ENCODE peak calls at places on chromosomes 5 and 9, in nine cellular contexts. One of them, this sample, is unnamed.

GRCh38 chr9:83433841-83434240 is 104.4 kb downstream of the FRMD3 start:
- DNase-seq in stimulated activated CD4-positive, alpha-beta T cell treated with anti-CD3 and anti-CD28 coated beads, Interleukin-4, amount 100 ng/mL, for 48 hours: no peak
- DNase-seq in activated T-helper 2 cell treated with anti-CD3 and anti-CD28 coated beads, Interferon-gamma antibody, Interleukin-2, Interleukin-4, amounts not matched to agents 10 μg/mL and 5 μg/mL and 100 μg/mL, durations not matched to agents 14 hours and 24 hours and 36 hours: no peak
- DNase-seq in aorta: no peak
- DNase-seq in CD4-positive, alpha-beta T cell: no peak
- DNase-seq in left lung: no peak
- DNase-seq in epithelial cell of prostate: no peak
- DNase-seq in HEK293T: no peak
- DNase-seq in fibroblast of villous mesenchyme: no peak
- DNase-seq in this sample: no peak

GRCh38 chr5:55692509-55692908 is 19.6 kb downstream of the SLC38A9 start:
- DNase-seq in HEK293T: no peak
- DNase-seq in left lung: no peak
- DNase-seq in fibroblast of villous mesenchyme: no peak
- DNase-seq in stimulated activated CD4-positive, alpha-beta T cell treated with anti-CD3 and anti-CD28 coated beads, Interleukin-4, amount 100 ng/mL, for 48 hours: no peak
- DNase-seq in epithelial cell of prostate: no peak
- DNase-seq in aorta: no peak
- DNase-seq in CD4-positive, alpha-beta T cell: no peak
- DNase-seq in activated T-helper 2 cell treated with anti-CD3 and anti-CD28 coated beads, Interferon-gamma antibody, Interleukin-2, Interleukin-4, amounts not matched to agents 10 μg/mL and 5 μg/mL and 100 μg/mL, durations not matched to agents 14 hours and 24 hours and 36 hours: no peak
- DNase-seq in this sample: no peak

GRCh38 chr5:88792144-88792840 is 90.7 kb downstream of the MEF2C start:
- DNase-seq in activated T-helper 2 cell treated with anti-CD3 and anti-CD28 coated beads, Interferon-gamma antibody, Interleukin-2, Interleukin-4, amounts not matched to agents 10 μg/mL and 5 μg/mL and 100 μg/mL, durations not matched to agents 14 hours and 24 hours and 36 hours: no peak
- DNase-seq in epithelial cell of prostate: no peak
- DNase-seq in stimulated activated CD4-positive, alpha-beta T cell treated with anti-CD3 and anti-CD28 coated beads, Interleukin-4, amount 100 ng/mL, for 48 hours: no peak
- DNase-seq in fibroblast of villous mesenchyme: no peak
- DNase-seq in CD4-positive, alpha-beta T cell: no peak
- DNase-seq in HEK293T: no peak
- DNase-seq in aorta: no peak
- DNase-seq in left lung: no peak
- DNase-seq in this sample: no peak

GRCh38 chr5:66143473-66144073 is 527 bp upstream of the SREK1 start:
- DNase-seq in epithelial cell of prostate: no peak
- DNase-seq in CD4-positive, alpha-beta T cell: no peak
- DNase-seq in HEK293T: no peak
- DNase-seq in fibroblast of villous mesenchyme: no peak
- DNase-seq in activated T-helper 2 cell treated with anti-CD3 and anti-CD28 coated beads, Interferon-gamma antibody, Interleukin-2, Interleukin-4, amounts not matched to agents 10 μg/mL and 5 μg/mL and 100 μg/mL, durations not matched to agents 14 hours and 24 hours and 36 hours: no peak
- DNase-seq in stimulated activated CD4-positive, alpha-beta T cell treated with anti-CD3 and anti-CD28 coated beads, Interleukin-4, amount 100 ng/mL, for 48 hours: no peak
- DNase-seq in left lung: no peak
- DNase-seq in aorta: no peak
- DNase-seq in this sample: no peak

GRCh38 chr5:136382791-136383190 is 17.4 kb upstream of the TRPC7 start:
- DNase-seq in left lung: no peak
- DNase-seq in HEK293T: no peak
- DNase-seq in epithelial cell of prostate: no peak
- DNase-seq in CD4-positive, alpha-beta T cell: no peak
- DNase-seq in stimulated activated CD4-positive, alpha-beta T cell treated with anti-CD3 and anti-CD28 coated beads, Interleukin-4, amount 100 ng/mL, for 48 hours: no peak
- DNase-seq in activated T-helper 2 cell treated with anti-CD3 and anti-CD28 coated beads, Interferon-gamma antibody, Interleukin-2, Interleukin-4, amounts not matched to agents 10 μg/mL and 5 μg/mL and 100 μg/mL, durations not matched to agents 14 hours and 24 hours and 36 hours: no peak
- DNase-seq in aorta: no peak
- DNase-seq in fibroblast of villous mesenchyme: no peak
- DNase-seq in this sample: no peak

GRCh38 chr5:155293605-155294178 is 280.1 kb downstream of the KIF4B start:
- DNase-seq in left lung: no peak
- DNase-seq in CD4-positive, alpha-beta T cell: no peak
- DNase-seq in stimulated activated CD4-positive, alpha-beta T cell treated with anti-CD3 and anti-CD28 coated beads, Interleukin-4, amount 100 ng/mL, for 48 hours: no peak
- DNase-seq in epithelial cell of prostate: no peak
- DNase-seq in fibroblast of villous mesenchyme: no peak
- DNase-seq in activated T-helper 2 cell treated with anti-CD3 and anti-CD28 coated beads, Interferon-gamma antibody, Interleukin-2, Interleukin-4, amounts not matched to agents 10 μg/mL and 5 μg/mL and 100 μg/mL, durations not matched to agents 14 hours and 24 hours and 36 hours: no peak
- DNase-seq in HEK293T: no peak
- DNase-seq in aorta: no peak
- DNase-seq in this sample: no peak

GRCh38 chr9:14136047-14136446 is 177.9 kb downstream of the NFIB start:
- DNase-seq in HEK293T: no peak
- DNase-seq in epithelial cell of prostate: no peak
- DNase-seq in aorta: no peak
- DNase-seq in left lung: no peak
- DNase-seq in fibroblast of villous mesenchyme: no peak
- DNase-seq in activated T-helper 2 cell treated with anti-CD3 and anti-CD28 coated beads, Interferon-gamma antibody, Interleukin-2, Interleukin-4, amounts not matched to agents 10 μg/mL and 5 μg/mL and 100 μg/mL, durations not matched to agents 14 hours and 24 hours and 36 hours: no peak
- DNase-seq in CD4-positive, alpha-beta T cell: no peak
- DNase-seq in stimulated activated CD4-positive, alpha-beta T cell treated with anti-CD3 and anti-CD28 coated beads, Interleukin-4, amount 100 ng/mL, for 48 hours: no peak
- DNase-seq in this sample: no peak

GRCh38 chr5:1467341-1468246 is 22.4 kb upstream of the SLC6A3 start:
- DNase-seq in fibroblast of villous mesenchyme: no peak
- DNase-seq in left lung: peak
- DNase-seq in HEK293T: no peak
- DNase-seq in CD4-positive, alpha-beta T cell: peak
- DNase-seq in epithelial cell of prostate: no peak
- DNase-seq in aorta: peak
- DNase-seq in activated T-helper 2 cell treated with anti-CD3 and anti-CD28 coated beads, Interferon-gamma antibody, Interleukin-2, Interleukin-4, amounts not matched to agents 10 μg/mL and 5 μg/mL and 100 μg/mL, durations not matched to agents 14 hours and 24 hours and 36 hours: no peak
- DNase-seq in stimulated activated CD4-positive, alpha-beta T cell treated with anti-CD3 and anti-CD28 coated beads, Interleukin-4, amount 100 ng/mL, for 48 hours: no peak
- DNase-seq in this sample: no peak

GRCh38 chr5:95471922-95472321 is 80.8 kb downstream of the FAM81B start:
- DNase-seq in aorta: no peak
- DNase-seq in stimulated activated CD4-positive, alpha-beta T cell treated with anti-CD3 and anti-CD28 coated beads, Interleukin-4, amount 100 ng/mL, for 48 hours: no peak
- DNase-seq in CD4-positive, alpha-beta T cell: no peak
- DNase-seq in epithelial cell of prostate: no peak
- DNase-seq in left lung: no peak
- DNase-seq in fibroblast of villous mesenchyme: no peak
- DNase-seq in HEK293T: no peak
- DNase-seq in activated T-helper 2 cell treated with anti-CD3 and anti-CD28 coated beads, Interferon-gamma antibody, Interleukin-2, Interleukin-4, amounts not matched to agents 10 μg/mL and 5 μg/mL and 100 μg/mL, durations not matched to agents 14 hours and 24 hours and 36 hours: no peak
- DNase-seq in this sample: no peak

GRCh38 chr5:32771037-32771436 is 59.9 kb downstream of the NPR3 start:
- DNase-seq in CD4-positive, alpha-beta T cell: no peak
- DNase-seq in activated T-helper 2 cell treated with anti-CD3 and anti-CD28 coated beads, Interferon-gamma antibody, Interleukin-2, Interleukin-4, amounts not matched to agents 10 μg/mL and 5 μg/mL and 100 μg/mL, durations not matched to agents 14 hours and 24 hours and 36 hours: no peak
- DNase-seq in epithelial cell of prostate: no peak
- DNase-seq in left lung: no peak
- DNase-seq in stimulated activated CD4-positive, alpha-beta T cell treated with anti-CD3 and anti-CD28 coated beads, Interleukin-4, amount 100 ng/mL, for 48 hours: no peak
- DNase-seq in fibroblast of villous mesenchyme: no peak
- DNase-seq in aorta: peak
- DNase-seq in HEK293T: no peak
- DNase-seq in this sample: no peak

GRCh38 chr5:402615-403359 is 40.2 kb upstream of the EXOC3 start:
- DNase-seq in activated T-helper 2 cell treated with anti-CD3 and anti-CD28 coated beads, Interferon-gamma antibody, Interleukin-2, Interleukin-4, amounts not matched to agents 10 μg/mL and 5 μg/mL and 100 μg/mL, durations not matched to agents 14 hours and 24 hours and 36 hours: no peak
- DNase-seq in aorta: peak
- DNase-seq in stimulated activated CD4-positive, alpha-beta T cell treated with anti-CD3 and anti-CD28 coated beads, Interleukin-4, amount 100 ng/mL, for 48 hours: no peak
- DNase-seq in left lung: no peak
- DNase-seq in epithelial cell of prostate: no peak
- DNase-seq in CD4-positive, alpha-beta T cell: no peak
- DNase-seq in fibroblast of villous mesenchyme: no peak
- DNase-seq in HEK293T: no peak
- DNase-seq in this sample: peak

GRCh38 chr9:124764774-124765438 is 6.2 kb downstream of the NR6A1 start:
- DNase-seq in HEK293T: no peak
- DNase-seq in activated T-helper 2 cell treated with anti-CD3 and anti-CD28 coated beads, Interferon-gamma antibody, Interleukin-2, Interleukin-4, amounts not matched to agents 10 μg/mL and 5 μg/mL and 100 μg/mL, durations not matched to agents 14 hours and 24 hours and 36 hours: no peak
- DNase-seq in fibroblast of villous mesenchyme: peak
- DNase-seq in epithelial cell of prostate: no peak
- DNase-seq in aorta: no peak
- DNase-seq in left lung: no peak
- DNase-seq in CD4-positive, alpha-beta T cell: no peak
- DNase-seq in stimulated activated CD4-positive, alpha-beta T cell treated with anti-CD3 and anti-CD28 coated beads, Interleukin-4, amount 100 ng/mL, for 48 hours: no peak
- DNase-seq in this sample: peak

GRCh38 chr9:93574900-93575705 is 1.3 kb upstream of the PHF2 start:
- DNase-seq in activated T-helper 2 cell treated with anti-CD3 and anti-CD28 coated beads, Interferon-gamma antibody, Interleukin-2, Interleukin-4, amounts not matched to agents 10 μg/mL and 5 μg/mL and 100 μg/mL, durations not matched to agents 14 hours and 24 hours and 36 hours: no peak
- DNase-seq in stimulated activated CD4-positive, alpha-beta T cell treated with anti-CD3 and anti-CD28 coated beads, Interleukin-4, amount 100 ng/mL, for 48 hours: no peak
- DNase-seq in fibroblast of villous mesenchyme: no peak
- DNase-seq in epithelial cell of prostate: no peak
- DNase-seq in left lung: no peak
- DNase-seq in CD4-positive, alpha-beta T cell: no peak
- DNase-seq in aorta: no peak
- DNase-seq in HEK293T: no peak
- DNase-seq in this sample: no peak

GRCh38 chr9:91422832-91423711 is 560 bp downstream of the NFIL3 start:
- DNase-seq in CD4-positive, alpha-beta T cell: peak
- DNase-seq in fibroblast of villous mesenchyme: peak
- DNase-seq in left lung: peak
- DNase-seq in activated T-helper 2 cell treated with anti-CD3 and anti-CD28 coated beads, Interferon-gamma antibody, Interleukin-2, Interleukin-4, amounts not matched to agents 10 μg/mL and 5 μg/mL and 100 μg/mL, durations not matched to agents 14 hours and 24 hours and 36 hours: peak
- DNase-seq in aorta: peak
- DNase-seq in epithelial cell of prostate: peak
- DNase-seq in stimulated activated CD4-positive, alpha-beta T cell treated with anti-CD3 and anti-CD28 coated beads, Interleukin-4, amount 100 ng/mL, for 48 hours: peak
- DNase-seq in HEK293T: peak
- DNase-seq in this sample: peak

GRCh38 chr9:12961276-12961809 is 186.5 kb downstream of the LURAP1L start:
- DNase-seq in HEK293T: no peak
- DNase-seq in left lung: no peak
- DNase-seq in CD4-positive, alpha-beta T cell: no peak
- DNase-seq in activated T-helper 2 cell treated with anti-CD3 and anti-CD28 coated beads, Interferon-gamma antibody, Interleukin-2, Interleukin-4, amounts not matched to agents 10 μg/mL and 5 μg/mL and 100 μg/mL, durations not matched to agents 14 hours and 24 hours and 36 hours: no peak
- DNase-seq in fibroblast of villous mesenchyme: no peak
- DNase-seq in stimulated activated CD4-positive, alpha-beta T cell treated with anti-CD3 and anti-CD28 coated beads, Interleukin-4, amount 100 ng/mL, for 48 hours: no peak
- DNase-seq in epithelial cell of prostate: no peak
- DNase-seq in aorta: no peak
- DNase-seq in this sample: no peak

GRCh38 chr5:143921525-143922311 is 109.8 kb downstream of the HMHB1 start:
- DNase-seq in left lung: no peak
- DNase-seq in fibroblast of villous mesenchyme: peak
- DNase-seq in epithelial cell of prostate: no peak
- DNase-seq in CD4-positive, alpha-beta T cell: no peak
- DNase-seq in aorta: no peak
- DNase-seq in stimulated activated CD4-positive, alpha-beta T cell treated with anti-CD3 and anti-CD28 coated beads, Interleukin-4, amount 100 ng/mL, for 48 hours: no peak
- DNase-seq in HEK293T: no peak
- DNase-seq in activated T-helper 2 cell treated with anti-CD3 and anti-CD28 coated beads, Interferon-gamma antibody, Interleukin-2, Interleukin-4, amounts not matched to agents 10 μg/mL and 5 μg/mL and 100 μg/mL, durations not matched to agents 14 hours and 24 hours and 36 hours: no peak
- DNase-seq in this sample: no peak

This sample was measured in GM12865.